ENCODE peak calls at places on chromosome 11, in five cellular contexts. S is naive thymus-derived CD4-positive, alpha-beta T cell; E is adrenal gland; N is H9; W is pancreas. O is an unnamed sample.

GRCh38 chr11:111775024-111775710 is 9.0 kb upstream of the PPP2R1B start:
- DNase-seq in S (no peak), E (peak; percentile 35), N (no peak), W (no peak), O (no peak)

GRCh38 chr11:35289821-35290220 is 129.5 kb downstream of the SLC1A2 start:
- DNase-seq in S (no peak), E (no peak), N (no peak), W (no peak), O (no peak)

GRCh38 chr11:42098075-42098474 is 638.6 kb upstream of the LRRC4C start:
- DNase-seq in S (no peak), E (no peak), N (no peak), W (no peak), O (no peak)

GRCh38 chr11:122344281-122344680 is 228.3 kb upstream of the BLID start:
- DNase-seq in S (no peak), E (peak; percentile 45), N (no peak), W (no peak), O (no peak)

GRCh38 chr11:9092846-9093778 is 1.7 kb upstream of the SCUBE2 start:
- DNase-seq in S (no peak), E (no peak), N (no peak), W (no peak), O (no peak)

GRCh38 chr11:20973959-20974358 is 304.6 kb downstream of the NELL1 start:
- DNase-seq in S (no peak), E (no peak), N (no peak), W (no peak), O (no peak)

GRCh38 chr11:83836883-83837654 is 550.9 kb upstream of the CCDC90B start:
- DNase-seq in S (no peak), E (peak; percentile 62), N (peak; percentile 79), W (no peak), O (no peak)

GRCh38 chr11:29018631-29019030 is 910.4 kb downstream of the METTL15 start:
- DNase-seq in S (no peak), E (no peak), N (no peak), W (no peak), O (no peak)

GRCh38 chr11:74577624-74578396 is 14.6 kb upstream of the POLD3 start:
- DNase-seq in S (no peak), E (no peak), N (no peak), W (no peak), O (no peak)

GRCh38 chr11:118911113-118911879 is 14.4 kb downstream of the BCL9L start:
- DNase-seq in S (peak; percentile 40), E (no peak), N (peak; percentile 57), W (no peak), O (no peak)

GRCh38 chr11:64874841-64875240 is 3.6 kb downstream of the EHD1 start:
- DNase-seq in S (no peak), E (no peak), N (no peak), W (no peak), O (no peak)

GRCh38 chr11:87173185-87174039 is 135.7 kb downstream of the TMEM135 start:
- DNase-seq in S (no peak), E (peak; percentile 18), N (no peak), W (no peak), O (no peak)

GRCh38 chr11:117835576-117835975 is 11.0 kb upstream of the FXYD2 start:
- DNase-seq in S (no peak), E (no peak), N (peak; percentile 12), W (peak; percentile 21), O (no peak)

GRCh38 chr11:117837791-117838190 is 13.2 kb upstream of the FXYD2 start:
- DNase-seq in S (no peak), E (no peak), N (peak; percentile 22), W (peak; percentile 29), O (no peak)

GRCh38 chr11:117839234-117839882 is 14.8 kb upstream of the FXYD2 start:
- DNase-seq in S (no peak), E (no peak), N (peak; percentile 18), W (peak; percentile 30), O (no peak)

GRCh38 chr11:117836077-117836960 is 11.8 kb upstream of the FXYD2 start:
- DNase-seq in S (no peak), E (no peak), N (peak; percentile 17), W (peak; percentile 23), O (no peak)

DNA sequence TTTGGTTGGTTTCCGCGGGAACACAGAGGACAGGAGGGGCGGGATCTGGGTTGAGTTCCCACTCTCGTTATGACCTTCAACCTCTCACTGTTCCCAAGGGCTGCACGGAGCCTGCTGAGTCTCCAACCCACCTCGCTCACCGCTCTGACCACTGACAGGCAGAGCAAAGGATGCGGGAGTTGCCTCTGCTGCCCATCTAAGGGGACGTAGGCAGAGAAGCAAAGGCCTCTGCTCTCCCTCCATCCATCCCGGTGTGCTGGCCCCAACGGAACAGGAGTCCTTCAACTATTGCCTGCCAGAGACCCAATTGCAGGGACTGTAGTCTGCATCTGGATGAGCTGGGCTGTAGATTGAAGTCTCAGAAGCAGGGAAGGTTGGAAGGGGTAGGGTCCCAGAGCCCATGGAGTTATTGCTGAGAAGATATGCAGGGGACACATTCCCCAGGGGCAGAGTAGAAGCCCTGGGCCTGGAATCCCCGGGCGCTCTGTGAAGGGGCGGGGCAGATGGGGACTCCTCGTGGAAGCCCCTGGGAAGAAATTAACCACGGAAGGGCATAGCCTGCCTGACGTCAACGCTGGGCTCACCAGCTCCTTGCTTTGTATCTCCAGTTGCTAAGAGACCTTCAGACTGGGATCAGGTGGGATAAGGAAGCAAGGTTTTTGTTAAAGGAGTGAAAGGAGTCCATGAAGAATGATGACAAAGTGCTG is 12.7 kb upstream of the FXYD2 start:
- DNase-seq in S (no peak), E (no peak), N (peak; percentile 23), W (peak; percentile 44), O (no peak)
- H3K4me1 ChIP-seq in S (no peaks in the 10 kb centered on the region), E (peaks cover 9% of the 10 kb centered on the region), N (no peaks in the 10 kb centered on the region), W (peaks cover 12% of the 10 kb centered on the region), O (peaks cover 18% of the 10 kb centered on the region)

GRCh38 chr11:43779306-43779705 is 98.8 kb downstream of the HSD17B12 start:
- DNase-seq in S (no peak), E (no peak), N (no peak), W (no peak), O (no peak)
- H3K4me1 ChIP-seq in S (no peaks in the 10 kb centered on the region), E (no peaks in the 10 kb centered on the region), N (no peaks in the 10 kb centered on the region), W (no peaks in the 10 kb centered on the region), O (no peaks in the 10 kb centered on the region)

GRCh38 chr11:44470849-44471248 is 94.6 kb upstream of the CD82 start:
- DNase-seq in S (no peak), E (no peak), N (no peak), W (no peak), O (no peak)
- H3K4me1 ChIP-seq in S (no peaks in the 10 kb centered on the region), E (no peaks in the 10 kb centered on the region), N (peaks cover 5% of the 10 kb centered on the region), W (no peaks in the 10 kb centered on the region), O (no peaks in the 10 kb centered on the region)

GRCh38 chr11:67435727-67436458 is 1.6 kb downstream of the PTPRCAP start:
- DNase-seq in S (no peak), E (peak; percentile 50), N (no peak), W (no peak), O (no peak)

GRCh38 chr11:67435031-67435726 is 2.3 kb downstream of the PTPRCAP start:
- DNase-seq in S (no peak), E (no peak), N (no peak), W (no peak), O (no peak)

GRCh38 chr11:67438121-67438902 is 830 bp upstream of the PTPRCAP start:
- DNase-seq in S (peak; percentile 78), E (no peak), N (peak; percentile 58), W (peak; percentile 56), O (no peak)

GRCh38 chr11:67437082-67437821 is at the start of gene PTPRCAP:
- DNase-seq in S (peak; percentile 86), E (no peak), N (no peak), W (peak; percentile 55), O (no peak)

GRCh38 chr11:67436459-67437081 is 912 bp downstream of the PTPRCAP start:
- DNase-seq in S (peak; percentile 62), E (no peak), N (peak; percentile 85), W (peak; percentile 48), O (no peak)
- H3K4me1 ChIP-seq in S (peaks cover 74% of the 10 kb centered on the region), E (peaks cover 16% of the 10 kb centered on the region), N (no peaks in the 10 kb centered on the region), W (no peaks in the 10 kb centered on the region), O (peaks cover 7% of the 10 kb centered on the region)

GRCh38 chr11:92268546-92268945 is 43.9 kb downstream of the FAT3 start:
- DNase-seq in S (no peak), E (no peak), N (no peak), W (no peak), O (no peak)

GRCh38 chr11:92267968-92268367 is 43.4 kb downstream of the FAT3 start:
- DNase-seq in S (no peak), E (no peak), N (no peak), W (no peak), O (no peak)

GRCh38 chr11:92269841-92270240 is 45.2 kb downstream of the FAT3 start:
- DNase-seq in S (no peak), E (no peak), N (no peak), W (no peak), O (no peak)

GRCh38 chr11:92266821-92267220 is 42.2 kb downstream of the FAT3 start:
- DNase-seq in S (no peak), E (no peak), N (no peak), W (no peak), O (no peak)

DNA sequence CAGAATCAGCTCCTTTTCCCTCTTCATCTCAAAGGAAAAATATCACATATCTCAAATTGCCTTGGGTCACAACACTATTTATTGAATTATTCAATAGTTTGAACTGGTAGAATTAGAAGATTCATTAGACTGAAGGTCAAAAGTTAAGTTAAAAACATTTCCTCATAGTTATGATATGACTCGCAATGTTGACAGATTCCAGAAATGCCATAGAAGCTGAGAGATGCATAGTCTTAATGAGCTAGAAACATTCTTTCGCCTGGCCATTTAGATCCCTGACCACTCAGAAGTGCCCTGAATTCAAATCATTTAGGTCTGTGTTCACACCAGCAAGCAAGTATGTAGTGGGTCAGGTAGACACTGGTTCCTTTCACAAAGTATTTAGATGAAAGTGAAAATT is 44.4 kb downstream of the FAT3 start:
- DNase-seq in S (no peak), E (no peak), N (no peak), W (no peak), O (no peak)
- H3K4me1 ChIP-seq in S (no peaks in the 10 kb centered on the region), E (no peaks in the 10 kb centered on the region), N (peaks cover 6% of the 10 kb centered on the region), W (no peaks in the 10 kb centered on the region), O (no peaks in the 10 kb centered on the region)

GRCh38 chr11:11844272-11844671 is 2.5 kb downstream of the USP47 start:
- DNase-seq in S (no peak), E (no peak), N (no peak), W (no peak), O (no peak)
- H3K4me1 ChIP-seq in S (peaks cover 48% of the 10 kb centered on the region), E (peaks cover 64% of the 10 kb centered on the region), N (peaks cover 5% of the 10 kb centered on the region), W (peaks cover 48% of the 10 kb centered on the region), O (peaks cover 60% of the 10 kb centered on the region)

GRCh38 chr11:68020575-68020974 is 9.9 kb upstream of the NDUFS8 start:
- DNase-seq in S (no peak), E (peak; percentile 78), N (peak; percentile 80), W (no peak), O (no peak)

GRCh38 chr11:68017858-68018729 is 8.0 kb downstream of the ALDH3B1 start:
- DNase-seq in S (no peak), E (no peak), N (no peak), W (no peak), O (no peak)

GRCh38 chr11:68018730-68019190 is 8.6 kb downstream of the ALDH3B1 start:
- DNase-seq in S (no peak), E (no peak), N (no peak), W (no peak), O (no peak)

GRCh38 chr11:68021167-68021787 is 9.2 kb upstream of the NDUFS8 start:
- DNase-seq in S (no peak), E (peak; percentile 70), N (peak; percentile 67), W (no peak), O (no peak)

GRCh38 chr11:68019486-68019885 is 9.4 kb downstream of the ALDH3B1 start:
- DNase-seq in S (no peak), E (no peak), N (no peak), W (no peak), O (no peak)
- H3K4me1 ChIP-seq in S (no peaks in the 10 kb centered on the region), E (peaks cover 41% of the 10 kb centered on the region), N (no peaks in the 10 kb centered on the region), W (no peaks in the 10 kb centered on the region), O (no peaks in the 10 kb centered on the region)

GRCh38 chr11:43579919-43580276 is 100.6 kb upstream of the HSD17B12 start:
- DNase-seq in S (no peak), E (no peak), N (no peak), W (no peak), O (no peak)
- H3K4me1 ChIP-seq in S (peaks cover 12% of the 10 kb centered on the region), E (peaks cover 36% of the 10 kb centered on the region), N (no peaks in the 10 kb centered on the region), W (peaks cover 10% of the 10 kb centered on the region), O (peaks cover 51% of the 10 kb centered on the region)